ENCODE peak calls at places on chromosomes 5 and 9, in five cellular contexts. W is left ventricle myocardium inferior, I is astrocyte of the spinal cord, D is fibroblast of lung, K is NCI-H1105. T is an unnamed sample.

GRCh38 chr5:5421149-5421960 is 1.1 kb upstream of the ICE1 start:
- DNase-seq in W (no peak), I (peak; percentile 7), D (no peak), K (no peak), T (no peak)

GRCh38 chr5:1497795-1498622 is 25.8 kb downstream of the LPCAT1 start:
- DNase-seq in W (peak; percentile 37), I (no peak), D (peak; percentile 10), K (no peak), T (no peak)

GRCh38 chr5:31937226-31937625 is 236.9 kb downstream of the GOLPH3 start:
- DNase-seq in W (no peak), I (no peak), D (no peak), K (no peak), T (no peak)

GRCh38 chr5:66582499-66582898 is 13.7 kb upstream of the MAST4 start:
- DNase-seq in W (no peak), I (no peak), D (no peak), K (no peak), T (peak; percentile 72)

GRCh38 chr5:154352960-154353548 is 92.7 kb upstream of the SAP30L start:
- DNase-seq in W (no peak), I (no peak), D (no peak), K (no peak), T (no peak)

GRCh38 chr9:136847827-136848392 is 1.3 kb upstream of the PHPT1 start:
- DNase-seq in W (peak; percentile 94), I (peak; percentile 83), D (peak; percentile 86), K (peak; percentile 62), T (peak; percentile 88)

GRCh38 chr9:71683598-71684235 is 84.6 kb downstream of the CEMIP2 start:
- DNase-seq in W (no peak), I (peak; percentile 70), D (peak; percentile 67), K (no peak), T (peak; percentile 58)

GRCh38 chr5:123120197-123120596 is 31.2 kb downstream of the PRDM6 start:
- DNase-seq in W (no peak), I (no peak), D (no peak), K (no peak), T (no peak)

GRCh38 chr9:36486454-36486932 is 86.2 kb upstream of the MELK start:
- DNase-seq in W (no peak), I (peak; percentile 17), D (no peak), K (no peak), T (peak; percentile 20)

T was measured in cardiac fibroblast.